ENCODE peak calls at places on chromosome 5, in five cellular contexts. G is ovary, N is sigmoid colon, T is fibroblast of lung, F is cardiac muscle cell. O is an unnamed sample.

GRCh38 chr5:45225571-45226031 is 416.9 kb downstream of the MRPS30 start:
- DNase-seq in G (no peak), N (no peak), T (no peak), F (no peak), O (no peak)

GRCh38 chr5:126516133-126516532 is 78.9 kb downstream of the ALDH7A1 start:
- DNase-seq in G (no peak), N (no peak), T (peak; percentile 21), F (peak; percentile 30), O (peak; percentile 26)

GRCh38 chr5:138179277-138179857 is 455 bp downstream of the KIF20A start:
- DNase-seq in G (no peak), N (no peak), T (no peak), F (no peak), O (no peak)

GRCh38 chr5:74499236-74499635 is 141.3 kb downstream of the ENC1 start:
- DNase-seq in G (no peak), N (no peak), T (no peak), F (no peak), O (no peak)

GRCh38 chr5:9265391-9266287 is 280.2 kb downstream of the SEMA5A start:
- DNase-seq in G (no peak), N (no peak), T (peak; percentile 91), F (peak; percentile 77), O (peak; percentile 69)

GRCh38 chr5:111853748-111854147 is 96.8 kb upstream of the NREP start:
- DNase-seq in G (no peak), N (no peak), T (peak; percentile 61), F (peak; percentile 61), O (no peak)

GRCh38 chr5:148248894-148249293 is 10.6 kb downstream of the MARCOL start:
- DNase-seq in G (no peak), N (no peak), T (no peak), F (no peak), O (no peak)

GRCh38 chr5:111447822-111448221 is 64.5 kb downstream of the STARD4 start:
- DNase-seq in G (no peak), N (no peak), T (no peak), F (no peak), O (no peak)

GRCh38 chr5:145854651-145855258 is 18.1 kb downstream of the GRXCR2 start:
- DNase-seq in G (no peak), N (no peak), T (peak; percentile 78), F (peak; percentile 80), O (peak; percentile 86)

GRCh38 chr5:88886252-88886651 is 3.3 kb upstream of the MEF2C start:
- DNase-seq in G (no peak), N (no peak), T (no peak), F (no peak), O (peak; percentile 23)

GRCh38 chr5:97550818-97551217 is 367.8 kb upstream of the RIOK2 start:
- DNase-seq in G (no peak), N (no peak), T (no peak), F (no peak), O (no peak)

GRCh38 chr5:36156124-36156601 is 4.3 kb downstream of the SKP2 start:
- DNase-seq in G (no peak), N (no peak), T (peak; percentile 55), F (peak; percentile 45), O (peak; percentile 17)

GRCh38 chr5:57412010-57412409 is 70.6 kb downstream of the ACTBL2 start:
- DNase-seq in G (no peak), N (no peak), T (peak; percentile 96), F (peak; percentile 92), O (peak; percentile 94)

GRCh38 chr5:157232706-157233105 is 33.2 kb upstream of the CYFIP2 start:
- DNase-seq in G (no peak), N (no peak), T (no peak), F (no peak), O (no peak)

GRCh38 chr5:125575561-125576504 is 829.4 kb upstream of the ZNF608 start:
- DNase-seq in G (no peak), N (peak; percentile 69), T (peak; percentile 59), F (no peak), O (no peak)

GRCh38 chr5:14414007-14414406 is 167.6 kb upstream of the OTULINL start:
- DNase-seq in G (no peak), N (no peak), T (no peak), F (no peak), O (no peak)

GRCh38 chr5:153896701-153897100 is 142.0 kb downstream of the FAM114A2 start:
- DNase-seq in G (no peak), N (no peak), T (peak; percentile 73), F (peak; percentile 2), O (peak; percentile 30)

GRCh38 chr5:88544131-88544530 is 275.5 kb upstream of the TMEM161B start:
- DNase-seq in G (no peak), N (no peak), T (no peak), F (no peak), O (no peak)

GRCh38 chr5:115815006-115815692 is 1.3 kb downstream of the CDO1 start:
- DNase-seq in G (no peak), N (no peak), T (peak; percentile 46), F (peak; percentile 10), O (peak; percentile 57)

GRCh38 chr5:87185838-87186237 is 81.8 kb upstream of the RASA1 start:
- DNase-seq in G (no peak), N (no peak), T (no peak), F (no peak), O (no peak)

GRCh38 chr5:32190094-32190493 is 16.0 kb upstream of the GOLPH3 start:
- DNase-seq in G (no peak), N (peak; percentile 88), T (peak; percentile 63), F (peak; percentile 98), O (peak; percentile 97)

GRCh38 chr5:14901462-14902051 is 30.0 kb upstream of the ANKH start:
- DNase-seq in G (no peak), N (no peak), T (peak; percentile 74), F (peak; percentile 44), O (peak; percentile 67)

GRCh38 chr5:65151632-65152031 is 330.1 kb downstream of the ADAMTS6 start:
- DNase-seq in G (no peak), N (no peak), T (peak; percentile 71), F (peak; percentile 49), O (no peak)

GRCh38 chr5:108884736-108885135 is 137.0 kb downstream of the FER start:
- DNase-seq in G (no peak), N (no peak), T (peak; percentile 70), F (peak; percentile 84), O (peak; percentile 83)

GRCh38 chr5:54905942-54906537 is 79.4 kb downstream of the ESM1 start:
- DNase-seq in G (peak; percentile 69), N (peak; percentile 79), T (peak; percentile 83), F (peak; percentile 86), O (peak; percentile 88)

GRCh38 chr5:78627175-78627574 is 21.4 kb downstream of the LHFPL2 start:
- DNase-seq in G (no peak), N (peak; percentile 76), T (peak; percentile 42), F (peak; percentile 67), O (peak; percentile 52)

GRCh38 chr5:140355551-140355950 is 4.4 kb upstream of the SLC4A9 start:
- DNase-seq in G (no peak), N (no peak), T (no peak), F (no peak), O (no peak)

GRCh38 chr5:140358738-140359310 is 1.2 kb upstream of the SLC4A9 start:
- DNase-seq in G (no peak), N (no peak), T (peak; percentile 42), F (peak; percentile 58), O (peak; percentile 51)

GRCh38 chr5:140356878-140357730 is 2.9 kb upstream of the SLC4A9 start:
- DNase-seq in G (no peak), N (no peak), T (no peak), F (no peak), O (no peak)

GRCh38 chr5:140360101-140360500 is at the start of gene SLC4A9:
- DNase-seq in G (no peak), N (no peak), T (no peak), F (no peak), O (no peak)

DNA sequence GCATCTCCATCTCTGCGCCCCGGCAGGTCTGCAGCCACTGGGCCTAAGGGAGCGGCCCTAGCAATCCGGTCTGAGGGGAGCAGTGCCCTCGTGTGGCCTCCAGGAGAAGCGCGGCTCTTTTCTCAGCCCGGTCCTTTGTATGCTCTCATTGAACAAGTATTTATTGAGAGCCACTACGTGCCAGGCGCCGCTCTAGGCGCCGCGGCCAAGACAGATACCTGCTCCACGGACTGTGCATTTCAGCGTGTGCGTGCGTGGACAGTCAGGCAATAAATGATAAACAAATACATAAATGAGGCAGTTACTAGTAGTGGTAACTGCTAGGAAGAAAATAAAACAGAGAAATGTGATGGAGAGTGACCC is 2.3 kb upstream of the SLC4A9 start:
- DNase-seq in G (peak; percentile 83), N (peak; percentile 94), T (peak; percentile 83), F (peak; percentile 91), O (peak; percentile 88)
- H3K4me3 ChIP-seq in G (no peak overlapping the region), N (peak overlapping the region; percentile 20), T (peak overlapping the region; percentile 26), F (no peak overlapping the region), O (peak overlapping the region; percentile 37)

DNA sequence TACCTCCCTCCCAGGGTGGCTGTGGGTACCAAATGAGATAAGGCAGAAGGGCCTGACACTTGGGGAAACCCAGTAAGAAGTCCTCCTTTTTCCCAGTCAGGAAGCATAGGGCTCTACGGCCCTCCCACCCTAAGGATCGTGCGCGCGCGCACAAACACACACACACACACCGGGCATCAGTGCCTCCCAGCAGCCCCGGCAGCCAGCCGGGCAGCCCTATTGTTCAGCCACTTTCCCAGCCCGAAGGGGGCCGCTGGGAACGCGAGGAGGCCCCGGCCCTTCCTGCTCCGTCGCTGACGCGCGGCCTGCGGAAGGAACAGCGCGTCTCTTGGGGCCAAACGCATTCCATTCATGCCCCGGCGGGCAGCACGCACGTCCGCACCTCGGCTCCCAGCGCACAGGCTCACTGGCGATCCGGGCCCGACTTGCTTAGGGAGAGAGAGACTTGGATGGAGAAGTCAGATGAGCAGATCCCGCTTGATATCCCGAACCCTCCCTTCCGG is 22.6 kb downstream of the DUSP1 start:
- DNase-seq in G (peak; percentile 51), N (peak; percentile 93), T (peak; percentile 65), F (peak; percentile 96), O (no peak)
- TF ChIP-seq CTCF in G (no peak), N (no peak), T (no peak), F (no peak), O (no peak)

GRCh38 chr5:173231381-173231766 is 3.6 kb downstream of the NKX2-5 start:
- DNase-seq in G (no peak), N (no peak), T (no peak), F (no peak), O (no peak)

GRCh38 chr5:173234129-173234793 is 745 bp downstream of the NKX2-5 start:
- DNase-seq in G (no peak), N (no peak), T (no peak), F (no peak), O (no peak)

GRCh38 chr5:173233347-173234128 is 1.5 kb downstream of the NKX2-5 start:
- DNase-seq in G (no peak), N (no peak), T (no peak), F (no peak), O (no peak)

GRCh38 chr5:173231996-173232498 is 3.0 kb downstream of the NKX2-5 start:
- DNase-seq in G (no peak), N (no peak), T (no peak), F (no peak), O (no peak)

GRCh38 chr5:173232499-173233346 is 2.3 kb downstream of the NKX2-5 start:
- DNase-seq in G (no peak), N (no peak), T (no peak), F (no peak), O (no peak)
- H3K4me3 ChIP-seq in G (no peak overlapping the region), N (peak overlapping the region; percentile 21), T (no peak overlapping the region), F (peak overlapping the region; percentile 96), O (no peak overlapping the region)

GRCh38 chr5:68886814-68887213 is 207.0 kb upstream of the SLC30A5 start:
- DNase-seq in G (no peak), N (no peak), T (no peak), F (no peak), O (no peak)

GRCh38 chr5:68884144-68884754 is 209.6 kb upstream of the SLC30A5 start:
- DNase-seq in G (no peak), N (no peak), T (no peak), F (no peak), O (no peak)

GRCh38 chr5:68883441-68883840 is 210.4 kb upstream of the SLC30A5 start:
- DNase-seq in G (no peak), N (no peak), T (no peak), F (no peak), O (no peak)

GRCh38 chr5:68884893-68885292 is 208.9 kb upstream of the SLC30A5 start:
- DNase-seq in G (no peak), N (no peak), T (no peak), F (peak; percentile 30), O (no peak)
- TF ChIP-seq CTCF in G (no peak), N (no peak), T (peak; percentile 37), F (peak; percentile 26), O (peak; percentile 32)